ENCODE peak calls at places on chromosomes 2 and 18, in nine cellular contexts. P is GM13976, U is fibroblast of pulmonary artery, K is A673, C is heart left ventricle, W is pancreas, L is cerebellum, T is T-helper 9 cell, O is GOT3. E is an unnamed sample.

GRCh38 chr2:60549250-60550150 is 4.0 kb downstream of the BCL11A start:
- DNase-seq in W (peak), K (peak), T (no peak), C (peak), L (no peak), P (no peak), O (no peak), U (no peak), E (no peak)

GRCh38 chr2:114118088-114118487 is 228.2 kb downstream of the ACTR3 start:
- DNase-seq in U (no peak), K (no peak), C (no peak), O (no peak), P (no peak), W (no peak), L (no peak), T (no peak), E (no peak)

GRCh38 chr2:85468096-85468703 is 49.7 kb downstream of the SH2D6 start:
- DNase-seq in U (no peak), K (no peak), T (no peak), W (no peak), L (no peak), P (no peak), C (no peak), O (no peak), E (no peak)

GRCh38 chr2:160245614-160246156 is 45.6 kb upstream of the ITGB6 start:
- DNase-seq in C (no peak), L (no peak), O (no peak), P (no peak), W (no peak), U (no peak), K (no peak), T (no peak), E (no peak)

GRCh38 chr2:64124168-64124567 is 20.1 kb downstream of the PELI1 start:
- DNase-seq in T (no peak), U (no peak), W (no peak), P (no peak), L (no peak), O (no peak), K (no peak), C (no peak), E (no peak)

GRCh38 chr2:16005819-16006536 is 65.6 kb downstream of the MYCN start:
- DNase-seq in P (no peak), C (peak), W (no peak), L (no peak), T (no peak), U (no peak), K (peak), O (no peak), E (no peak)

GRCh38 chr2:66547113-66547512 is 112.2 kb downstream of the MEIS1 start:
- DNase-seq in O (no peak), W (no peak), U (peak), P (no peak), C (no peak), L (no peak), T (no peak), K (no peak), E (peak)

GRCh38 chr2:156322681-156323211 is 9.8 kb downstream of the NR4A2 start:
- DNase-seq in P (peak), T (no peak), L (no peak), C (peak), U (peak), W (no peak), O (no peak), K (no peak), E (no peak)

GRCh38 chr2:201264472-201265173 is 4.3 kb downstream of the CASP8 start:
- DNase-seq in U (no peak), C (no peak), T (no peak), L (no peak), O (no peak), W (no peak), K (peak), P (no peak), E (peak)

GRCh38 chr2:86335865-86336321 is 1.5 kb downstream of the REEP1 start:
- DNase-seq in W (no peak), P (no peak), C (no peak), T (no peak), K (no peak), U (no peak), L (no peak), O (no peak), E (no peak)

GRCh38 chr2:57802243-57802642 is 244.4 kb upstream of the VRK2 start:
- DNase-seq in P (no peak), K (no peak), T (no peak), C (no peak), U (no peak), L (no peak), W (no peak), O (no peak), E (no peak)

GRCh38 chr2:195695002-195695631 is 38.1 kb downstream of the SLC39A10 start:
- DNase-seq in O (no peak), W (no peak), C (no peak), P (no peak), U (no peak), K (no peak), T (no peak), L (no peak), E (no peak)

GRCh38 chr18:4986677-4987076 is 210.4 kb downstream of the AKAIN1 start:
- DNase-seq in U (no peak), W (no peak), C (peak), L (no peak), T (no peak), O (no peak), K (no peak), P (no peak), E (no peak)

GRCh38 chr2:200089040-200089755 is 133.8 kb downstream of the MAIP1 start:
- DNase-seq in W (no peak), O (no peak), C (no peak), T (no peak), P (no peak), L (peak), K (no peak), U (peak), E (no peak)

GRCh38 chr2:102635317-102635716 is 16.0 kb downstream of the SLC9A2 start:
- DNase-seq in K (no peak), P (no peak), T (no peak), O (no peak), U (no peak), L (no peak), C (no peak), W (no peak), E (no peak)

GRCh38 chr2:157329524-157329923 is 3.9 kb upstream of the ERMN start:
- DNase-seq in K (no peak), C (no peak), T (no peak), O (no peak), P (no peak), L (no peak), W (peak), U (no peak), E (no peak)

GRCh38 chr2:46815121-46815802 is 100.3 kb downstream of the MCFD2 start:
- DNase-seq in P (no peak), C (no peak), W (no peak), O (no peak), L (no peak), U (no peak), T (no peak), K (no peak), E (no peak)

GRCh38 chr2:9101763-9102425 is 98.4 kb upstream of the MBOAT2 start:
- DNase-seq in L (no peak), T (no peak), O (no peak), W (no peak), P (no peak), K (no peak), C (no peak), U (no peak), E (no peak)

GRCh38 chr2:232478571-232479340 is 8.9 kb downstream of the ECEL1 start:
- DNase-seq in K (no peak), P (no peak), O (no peak), U (no peak), W (peak), C (peak), L (no peak), T (no peak), E (no peak)

GRCh38 chr2:201234167-201235139 is 25.9 kb upstream of the CASP8 start:
- DNase-seq in C (no peak), O (no peak), U (no peak), L (no peak), K (no peak), W (no peak), T (no peak), P (no peak), E (no peak)